ENCODE peak calls at places on chromosomes 16 and 17, in four cellular contexts. N, R, T and L are unnamed samples.
A peak's percentile ranks its signal among the peaks of the same experiment; 100 is the strongest.

GRCh38 chr17:72968798-72969197 is 123.7 kb downstream of the SLC39A11 start:
- DNase-seq in N (no peak), R (no peak), T (no peak), L (no peak)

GRCh38 chr17:4509402-4509801 is 10.7 kb downstream of the SPNS2 start:
- DNase-seq in R (no peak), N (no peak), T (no peak), L (no peak)

GRCh38 chr17:70622382-70623260 is 453.3 kb downstream of the KCNJ2 start:
- DNase-seq in N (peak; percentile 38), T (peak; percentile 81), R (no peak), L (peak; percentile 14)

GRCh38 chr17:47816111-47816735 is 5.4 kb downstream of the OSBPL7 start:
- DNase-seq in N (no peak), T (no peak), R (no peak), L (no peak)

GRCh38 chr17:6381052-6381451 is 53.9 kb downstream of the AIPL1 start:
- DNase-seq in R (no peak), T (no peak), N (no peak), L (no peak)

GRCh38 chr17:34398990-34399389 is 36.0 kb upstream of the CCL1 start:
- DNase-seq in R (no peak), T (no peak), N (no peak), L (no peak)

GRCh38 chr16:84547539-84548058 is 43.1 kb upstream of the MEAK7 start:
- DNase-seq in T (peak; percentile 58), N (no peak), R (peak; percentile 37), L (no peak)

GRCh38 chr17:73293480-73293911 is 18.3 kb downstream of the CDC42EP4 start:
- DNase-seq in N (peak; percentile 78), T (no peak), R (no peak), L (no peak)

GRCh38 chr17:65515959-65516948 is 45.2 kb downstream of the AXIN2 start:
- DNase-seq in N (peak; percentile 31), T (peak; percentile 55), R (peak; percentile 99), L (no peak)

GRCh38 chr16:89599451-89599858 is 14.0 kb upstream of the DPEP1 start:
- DNase-seq in T (peak; percentile 88), R (peak; percentile 69), N (peak; percentile 63), L (peak; percentile 67)

GRCh38 chr17:81977211-81978091 is at the start of gene ASPSCR1:
- DNase-seq in T (peak; percentile 93), N (peak; percentile 86), R (peak; percentile 80), L (peak; percentile 91)

GRCh38 chr17:75635610-75636202 is 2.5 kb downstream of the SMIM5 start:
- DNase-seq in N (no peak), T (no peak), R (no peak), L (no peak)

GRCh38 chr16:17945080-17945601 is 391.4 kb downstream of the NPIPA8 start:
- DNase-seq in R (no peak), T (no peak), N (no peak), L (no peak)

GRCh38 chr16:2969545-2970521 is 685 bp downstream of the PAQR4 start:
- DNase-seq in N (no peak), T (peak; percentile 90), R (peak; percentile 66), L (peak; percentile 75)

GRCh38 chr16:1678500-1679098 is 520 bp downstream of the JPT2 start:
- DNase-seq in T (no peak), R (peak; percentile 12), N (no peak), L (no peak)

GRCh38 chr17:41959336-41960095 is 7.1 kb upstream of the CNP start:
- DNase-seq in N (peak; percentile 27), T (peak; percentile 68), R (peak; percentile 85), L (peak; percentile 80)

DNA sequence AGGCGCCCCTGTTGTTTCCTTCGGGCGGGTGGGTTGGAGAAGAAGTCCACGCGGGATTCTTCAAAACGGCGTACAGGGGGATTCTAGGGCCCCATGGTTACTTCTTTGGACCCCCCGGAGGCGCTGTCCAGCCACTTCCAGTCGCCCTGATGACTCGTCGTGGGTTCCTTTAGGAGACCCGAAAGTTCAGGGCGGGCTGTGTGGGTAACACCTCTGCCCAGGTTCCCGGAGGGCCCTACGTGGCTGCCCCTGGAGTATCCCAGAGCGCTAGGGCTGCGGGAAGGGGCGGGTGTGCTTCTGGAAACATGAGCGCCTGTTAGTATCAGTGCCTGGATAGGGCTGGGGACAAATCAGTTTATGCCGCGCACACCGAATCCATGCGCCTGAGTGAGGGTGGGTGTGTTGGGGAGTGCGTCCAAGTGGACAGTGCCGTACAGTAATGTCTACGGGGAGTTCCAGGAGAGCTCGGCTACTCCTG is 602 bp upstream of the HIC1 start:
- DNase-seq in N (no peak), R (no peak), T (peak; percentile 74), L (peak; percentile 18)
- TF ChIP-seq FOSL1 in N (no peak), R (no peak), T (no peak), L (no peak)

GRCh38 chr16:73214825-73215481 is 167.0 kb upstream of the ZFHX3 start:
- DNase-seq in T (no peak), R (no peak), N (no peak), L (no peak)
- TF ChIP-seq FOSL1 in T (no peak), R (no peak), N (no peak), L (no peak)

DNA sequence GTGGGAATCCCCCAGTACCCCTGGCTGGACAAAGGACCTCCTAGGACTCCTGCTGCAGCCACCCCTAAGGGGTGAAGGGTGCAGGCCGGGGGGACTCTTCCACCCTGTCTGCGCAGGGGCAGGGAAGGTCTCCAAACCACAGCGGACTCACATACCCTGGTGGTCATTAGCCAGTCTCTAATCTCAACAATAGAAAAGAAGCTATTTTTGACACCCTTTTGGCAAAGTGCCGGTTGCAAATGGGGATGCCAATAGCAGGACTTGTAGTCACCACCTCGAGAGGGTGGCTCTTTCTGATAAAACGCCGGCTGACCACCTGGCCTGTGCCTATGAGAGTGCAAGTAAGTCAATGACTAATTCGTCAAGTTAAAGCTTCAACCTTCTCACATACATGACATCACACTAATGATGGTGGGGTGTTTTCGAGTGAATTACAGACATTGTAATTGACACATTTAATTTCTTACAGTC is 23.0 kb upstream of the DNAH17 start:
- DNase-seq in T (no peak), N (no peak), R (no peak), L (no peak)
- TF ChIP-seq FOSL1 in T (no peak), N (no peak), R (no peak), L (no peak)

GRCh38 chr17:12789075-12789975 is at the start of gene ARHGAP44:
- DNase-seq in T (peak; percentile 86), N (peak; percentile 46), R (peak; percentile 40), L (peak; percentile 38)
- TF ChIP-seq FOSL1 in T (peak; percentile 68), N (no peak), R (no peak), L (no peak)

GRCh38 chr17:39173539-39174274 is 7.7 kb upstream of the ARL5C start:
- DNase-seq in N (no peak), T (no peak), R (no peak), L (no peak)

GRCh38 chr17:39177256-39177655 is 11.3 kb upstream of the ARL5C start:
- DNase-seq in N (peak; percentile 39), R (no peak), T (peak; percentile 89), L (peak; percentile 39)

GRCh38 chr17:39175695-39176093 is 9.7 kb upstream of the ARL5C start:
- DNase-seq in N (no peak), T (no peak), R (no peak), L (peak; percentile 60)

GRCh38 chr17:39171933-39172332 is 6.0 kb upstream of the ARL5C start:
- DNase-seq in T (no peak), N (no peak), R (no peak), L (no peak)

DNA sequence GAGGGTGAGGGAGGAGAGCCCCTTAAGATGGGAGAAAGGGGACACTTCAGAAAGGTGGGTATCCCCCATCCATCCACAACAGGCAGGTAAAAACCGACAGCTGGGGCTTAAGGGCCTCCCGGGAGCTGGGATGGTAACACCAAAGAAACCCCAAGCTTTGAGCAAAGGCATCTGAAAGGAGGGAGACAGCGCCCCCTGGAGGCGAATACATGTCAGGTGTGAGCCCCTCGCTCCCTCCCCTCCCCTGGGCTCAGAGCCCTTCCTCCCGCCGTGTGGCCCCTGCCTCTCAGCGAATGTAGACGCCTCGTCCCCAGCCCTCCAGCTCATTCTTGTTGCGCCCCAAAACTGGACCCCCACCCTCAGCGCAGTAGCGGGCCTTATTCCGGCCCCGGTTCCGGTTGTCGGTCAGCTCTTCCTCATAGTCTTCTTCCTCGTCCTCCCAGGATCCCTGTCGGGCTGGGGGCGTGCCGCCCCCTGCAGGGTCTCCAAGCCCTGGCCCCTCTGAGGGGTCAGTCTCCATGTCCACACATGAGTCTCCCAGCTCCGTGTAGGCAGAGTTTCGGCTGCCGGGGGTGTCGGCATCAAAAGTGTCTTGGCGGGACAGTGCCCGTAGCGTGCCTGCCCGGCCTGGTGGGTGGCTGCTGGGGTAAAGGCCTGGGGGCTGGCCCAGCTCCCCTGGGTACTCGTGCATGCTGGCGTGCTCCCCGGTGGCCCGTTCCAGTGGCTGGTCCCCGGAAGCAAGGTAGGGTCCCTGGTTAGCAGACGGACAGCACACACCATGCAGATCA is 9.1 kb upstream of the ARL5C start:
- DNase-seq in T (peak; percentile 92), R (peak; percentile 65), N (peak; percentile 26), L (peak; percentile 89)
- TF ChIP-seq FOSL1 in T (no peak), R (no peak), N (no peak), L (no peak)